ENCODE peak calls at places on chromosome 13, in four cellular contexts. K is K562, L is GM12878, J is HepG2. B is an unnamed sample.
A peak's percentile ranks its signal among the peaks of the same experiment; 100 is the strongest.

GRCh38 chr13:43229506-43229905 is 206.1 kb downstream of the DNAJC15 start:
- DNase-seq in K (no peak), L (no peak), J (no peak), B (no peak)

GRCh38 chr13:41122838-41123237 is 9.8 kb downstream of the KBTBD6 start:
- DNase-seq in J (no peak), K (no peak), L (no peak), B (no peak)

GRCh38 chr13:114044486-114044885 is 70.6 kb upstream of the C13orf46 start:
- DNase-seq in J (no peak), L (no peak), K (no peak), B (no peak)

GRCh38 chr13:57030671-57031070 is 110.0 kb upstream of the PRR20A start:
- DNase-seq in K (no peak), L (no peak), J (no peak), B (peak; percentile 36)

GRCh38 chr13:33634526-33635111 is 183.3 kb upstream of the RFC3 start:
- DNase-seq in L (no peak), K (no peak), J (no peak), B (no peak)

GRCh38 chr13:33542309-33543088 is 256.9 kb upstream of the STARD13 start:
- DNase-seq in K (peak; percentile 86), L (peak; percentile 94), J (peak; percentile 96), B (peak; percentile 87)

GRCh38 chr13:80707000-80707983 is 366.4 kb upstream of the SPRY2 start:
- DNase-seq in J (no peak), L (no peak), K (no peak), B (no peak)

GRCh38 chr13:28558126-28558525 is 63.2 kb upstream of the FLT1 start:
- DNase-seq in L (no peak), J (no peak), K (no peak), B (no peak)

GRCh38 chr13:80572308-80572676 is 231.4 kb upstream of the SPRY2 start:
- DNase-seq in J (no peak), K (no peak), L (no peak), B (no peak)

GRCh38 chr13:19089315-19089714 is 92.3 kb downstream of the TUBA3C start:
- DNase-seq in J (peak; percentile 9), L (no peak), K (peak; percentile 25), B (no peak)

DNA sequence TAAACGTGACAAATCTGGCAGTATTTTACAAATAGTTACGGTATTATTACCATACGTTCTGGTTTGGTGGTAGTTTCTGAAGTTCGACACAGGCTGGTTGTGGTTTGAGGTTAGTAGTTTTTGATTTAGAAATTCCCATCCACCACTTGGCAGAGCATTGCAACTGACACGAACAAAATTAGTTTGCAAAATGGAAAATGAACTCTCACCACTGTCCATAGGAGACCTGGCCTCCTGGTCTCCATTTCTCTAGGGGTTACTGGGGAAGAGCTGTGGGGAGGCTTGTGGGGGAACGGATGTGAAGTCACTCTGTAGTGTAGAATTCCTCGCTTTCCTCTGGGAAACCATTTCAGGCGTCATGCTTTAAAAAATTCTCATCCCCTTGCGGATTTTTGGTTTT is 321.5 kb upstream of the MAB21L1 start:
- DNase-seq in L (no peak), J (no peak), K (no peak), B (no peak)
- TF ChIP-seq FOXK2 in L (no peak), J (no peak), K (no peak), B (no peak)

DNA sequence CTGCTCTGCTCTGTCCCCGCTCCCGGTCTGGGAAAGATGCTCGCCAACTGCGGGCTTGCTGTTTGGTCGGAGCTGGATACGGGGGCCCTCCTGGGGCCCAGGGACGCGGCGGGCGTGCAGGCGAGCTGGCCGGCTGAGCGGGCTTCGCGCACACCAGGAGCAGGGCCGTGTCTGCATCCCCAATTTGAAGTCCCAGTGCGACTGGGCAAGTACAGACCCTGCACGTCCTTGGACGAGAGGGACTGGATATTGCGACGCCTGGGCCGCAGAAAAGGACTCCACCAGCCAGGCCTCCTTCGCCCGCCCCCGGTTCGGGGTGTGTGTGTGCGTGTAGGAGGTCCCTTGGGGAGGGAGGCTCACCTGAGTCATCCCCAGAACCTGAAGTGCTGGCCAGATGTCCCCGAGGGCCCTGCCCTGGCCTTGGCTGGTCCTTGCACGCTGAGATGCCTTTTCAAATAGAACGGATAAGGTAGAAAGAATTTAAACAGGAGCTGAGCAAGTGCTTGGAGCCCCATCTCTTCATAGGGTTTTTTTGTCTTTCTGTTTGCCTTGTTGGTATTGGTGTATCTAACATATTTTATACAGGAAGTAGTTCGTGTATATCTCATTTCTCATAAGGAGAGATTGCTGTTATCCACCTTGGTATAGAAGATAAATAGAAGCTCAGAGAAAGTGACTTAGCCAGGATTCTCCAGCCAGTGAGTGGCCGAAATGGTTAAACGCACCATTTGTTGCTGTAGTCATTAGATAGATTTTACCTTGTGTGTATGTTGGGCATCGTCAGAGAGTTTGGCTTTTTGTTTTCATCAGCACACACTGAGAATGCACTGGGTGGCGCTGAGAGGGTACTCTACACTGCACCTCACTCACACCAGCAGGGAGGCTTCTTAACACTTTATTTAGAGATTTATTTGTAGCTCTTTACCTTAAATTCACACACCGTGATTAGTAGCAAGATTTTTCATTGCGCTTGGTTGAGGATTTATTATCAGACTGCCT is 1.1 kb downstream of the NAXD start:
- DNase-seq in J (peak; percentile 26), L (no peak), K (peak; percentile 53), B (no peak)
- TF ChIP-seq FOXK2 in J (no peak), L (no peak), K (no peak), B (no peak)

DNA sequence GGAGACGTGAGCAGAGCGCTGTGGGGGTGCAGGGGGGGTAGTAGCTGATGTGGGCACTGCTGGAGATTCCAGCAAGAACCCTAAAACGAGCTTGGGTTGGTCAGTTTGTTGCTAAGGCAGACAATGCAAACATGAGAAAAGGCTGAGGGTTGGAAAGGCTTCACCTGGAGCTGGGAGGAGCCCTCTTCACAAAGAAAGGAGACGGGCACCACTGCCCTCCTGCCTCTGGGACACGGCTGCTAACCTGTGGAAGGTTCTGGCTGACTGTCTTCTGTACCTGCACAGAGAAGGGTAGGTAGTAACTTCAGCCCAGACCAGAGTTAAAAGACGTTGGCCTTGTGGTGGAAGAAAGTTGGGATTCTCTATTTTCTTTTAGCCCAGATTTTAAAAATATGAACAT is 108.7 kb downstream of the SUCLA2 start:
- DNase-seq in L (no peak), K (no peak), J (no peak), B (no peak)
- TF ChIP-seq FOXK2 in L (no peak), K (no peak), J (no peak), B (no peak)

GRCh38 chr13:65499251-65499650 is 1730.9 kb downstream of the PCDH9 start:
- DNase-seq in L (no peak), K (no peak), J (no peak), B (no peak)
- TF ChIP-seq FOXK2 in L (no peak), K (no peak), J (no peak), B (peak; percentile 11)

GRCh38 chr13:23923031-23923430 is 25.7 kb upstream of the C1QTNF9B start:
- DNase-seq in J (no peak), L (no peak), K (no peak), B (no peak)

GRCh38 chr13:23922005-23922932 is 25.0 kb upstream of the C1QTNF9B start:
- DNase-seq in K (no peak), L (no peak), J (no peak), B (no peak)

GRCh38 chr13:23919006-23919405 is 21.7 kb upstream of the C1QTNF9B start:
- DNase-seq in K (no peak), J (no peak), L (no peak), B (no peak)

GRCh38 chr13:23918208-23918607 is 20.9 kb upstream of the C1QTNF9B start:
- DNase-seq in L (no peak), K (no peak), J (no peak), B (no peak)

DNA sequence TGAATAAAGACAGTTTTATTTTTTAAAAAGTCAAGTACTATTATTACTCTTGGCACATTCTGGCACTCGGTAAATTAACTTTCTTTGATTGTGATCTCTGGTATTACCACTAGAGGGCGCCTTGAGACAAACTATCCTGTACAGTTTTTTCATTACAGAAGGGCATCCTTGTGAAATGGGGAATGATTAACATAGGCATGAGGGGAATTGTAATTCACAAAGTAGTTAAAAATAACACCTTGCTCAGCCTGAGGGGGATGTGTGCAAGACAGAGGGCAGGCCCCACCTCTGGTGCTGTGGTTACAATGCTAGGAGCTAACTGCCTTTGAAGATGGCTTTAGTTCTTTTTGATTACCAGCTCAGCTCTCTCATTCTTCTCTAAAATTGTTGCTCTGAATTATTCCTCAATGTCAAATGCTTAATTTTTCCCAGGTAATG is 24.2 kb upstream of the C1QTNF9B start:
- DNase-seq in J (peak; percentile 18), K (peak; percentile 17), L (no peak), B (peak; percentile 9)
- TF ChIP-seq FOXK2 in J (no peak), K (no peak), L (no peak), B (no peak)

B was measured in HEK293T.